ENCODE peak calls at places on chromosome 2, in four cellular contexts. Z, L, M and G are unnamed samples.

GRCh38 chr2:191724015-191724414 is 46.1 kb downstream of the NABP1 start:
- DNase-seq in Z (no peak), L (no peak), M (no peak), G (no peak)

GRCh38 chr2:59904145-59904544 is 649.3 kb downstream of the BCL11A start:
- DNase-seq in Z (no peak), L (no peak), M (no peak), G (no peak)

GRCh38 chr2:142858991-142859390 is 18.5 kb upstream of the KYNU start:
- DNase-seq in Z (no peak), L (no peak), M (no peak), G (no peak)

GRCh38 chr2:45652090-45653050 is 895 bp downstream of the PRKCE start:
- DNase-seq in Z (no peak), L (peak; percentile 57), M (peak; percentile 48), G (peak; percentile 81)

GRCh38 chr2:105410554-105410953 is 11.7 kb upstream of the FHL2 start:
- DNase-seq in Z (no peak), L (no peak), M (no peak), G (no peak)

GRCh38 chr2:54903736-54904554 is 146.3 kb downstream of the RTN4 start:
- DNase-seq in Z (peak; percentile 79), L (no peak), M (peak; percentile 18), G (peak; percentile 84)

GRCh38 chr2:44952806-44953685 is 11.5 kb downstream of the SIX3 start:
- DNase-seq in Z (no peak), L (no peak), M (no peak), G (peak; percentile 85)

GRCh38 chr2:190879474-190880373 is 897 bp upstream of the GLS start:
- DNase-seq in Z (no peak), L (no peak), M (no peak), G (peak; percentile 83)

GRCh38 chr2:69217333-69218080 is 169.5 kb downstream of the GFPT1 start:
- DNase-seq in Z (no peak), L (no peak), M (no peak), G (no peak)

GRCh38 chr2:214156971-214157370 is 253.9 kb upstream of the VWC2L start:
- DNase-seq in Z (no peak), L (no peak), M (no peak), G (no peak)

GRCh38 chr2:240964221-240964853 is 34.1 kb upstream of the SNED1 start:
- DNase-seq in Z (no peak), L (no peak), M (no peak), G (peak; percentile 82)

GRCh38 chr2:174259981-174260380 is 11.6 kb upstream of the OLA1 start:
- DNase-seq in Z (no peak), L (no peak), M (no peak), G (peak; percentile 17)

GRCh38 chr2:43070039-43070438 is 156.4 kb downstream of the ZFP36L2 start:
- DNase-seq in Z (no peak), L (no peak), M (peak; percentile 84), G (peak; percentile 69)

GRCh38 chr2:161141033-161141432 is 19.2 kb upstream of the TANK start:
- DNase-seq in Z (no peak), L (no peak), M (no peak), G (no peak)

GRCh38 chr2:218257390-218257981 is 3.3 kb upstream of the GPBAR1 start:
- DNase-seq in Z (peak; percentile 83), L (peak; percentile 76), M (no peak), G (peak; percentile 91)

GRCh38 chr2:128782411-128783192 is 463.9 kb upstream of the HS6ST1 start:
- DNase-seq in Z (no peak), L (peak; percentile 37), M (no peak), G (no peak)

GRCh38 chr2:195543902-195544894 is 112.8 kb upstream of the SLC39A10 start:
- DNase-seq in Z (no peak), L (no peak), M (no peak), G (peak; percentile 89)

DNA sequence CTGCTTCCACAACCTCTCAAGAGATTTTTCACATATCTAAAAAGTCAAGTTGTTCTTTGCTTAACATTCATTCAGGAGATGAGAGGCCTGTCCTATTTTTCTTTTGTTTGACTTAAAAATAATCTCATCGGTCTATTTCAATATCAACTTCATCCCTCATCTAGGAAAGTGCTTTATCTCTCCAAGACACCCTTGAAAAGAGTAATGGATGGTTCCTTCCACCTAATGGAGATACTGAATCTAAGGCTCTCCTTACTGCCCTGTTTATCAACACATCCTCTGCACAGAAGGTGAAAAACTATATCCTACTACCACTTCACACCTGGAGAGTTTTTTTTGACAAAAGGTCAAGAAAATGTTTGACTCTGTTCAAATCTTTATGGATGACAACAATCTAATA is 2.4 kb downstream of the NFE2L2 start:
- DNase-seq in Z (no peak), L (no peak), M (no peak), G (no peak)
- H3K4me1 ChIP-seq in Z (peaks cover 3% of the 10 kb centered on the region), L (peaks cover 56% of the 10 kb centered on the region), M (peaks cover 58% of the 10 kb centered on the region), G (peaks cover 40% of the 10 kb centered on the region)

DNA sequence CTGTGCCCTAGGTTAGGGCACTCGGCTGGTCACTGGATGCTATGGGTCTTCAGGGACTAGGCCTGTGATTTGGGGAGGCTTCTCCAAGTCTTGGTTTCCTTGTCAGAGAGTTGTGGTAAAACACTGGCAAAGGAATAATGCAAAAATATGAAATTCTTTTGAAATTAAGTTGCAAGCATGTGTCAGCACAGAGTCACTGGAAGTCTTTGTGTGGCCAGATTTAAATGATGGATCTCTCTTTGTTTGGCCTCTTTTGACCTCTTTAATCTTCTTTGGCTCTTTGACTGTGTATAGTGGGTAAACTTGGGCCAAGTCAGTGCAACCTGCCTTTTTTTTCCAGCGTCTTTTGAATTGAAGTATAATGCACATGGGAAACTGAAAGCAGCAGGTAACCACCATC is 12.1 kb downstream of the HK2 start:
- DNase-seq in Z (no peak), L (no peak), M (no peak), G (no peak)
- H3K4me1 ChIP-seq in Z (peaks cover 49% of the 10 kb centered on the region), L (peaks cover 98% of the 10 kb centered on the region), M (peaks cover 7% of the 10 kb centered on the region), G (peaks cover 69% of the 10 kb centered on the region)

DNA sequence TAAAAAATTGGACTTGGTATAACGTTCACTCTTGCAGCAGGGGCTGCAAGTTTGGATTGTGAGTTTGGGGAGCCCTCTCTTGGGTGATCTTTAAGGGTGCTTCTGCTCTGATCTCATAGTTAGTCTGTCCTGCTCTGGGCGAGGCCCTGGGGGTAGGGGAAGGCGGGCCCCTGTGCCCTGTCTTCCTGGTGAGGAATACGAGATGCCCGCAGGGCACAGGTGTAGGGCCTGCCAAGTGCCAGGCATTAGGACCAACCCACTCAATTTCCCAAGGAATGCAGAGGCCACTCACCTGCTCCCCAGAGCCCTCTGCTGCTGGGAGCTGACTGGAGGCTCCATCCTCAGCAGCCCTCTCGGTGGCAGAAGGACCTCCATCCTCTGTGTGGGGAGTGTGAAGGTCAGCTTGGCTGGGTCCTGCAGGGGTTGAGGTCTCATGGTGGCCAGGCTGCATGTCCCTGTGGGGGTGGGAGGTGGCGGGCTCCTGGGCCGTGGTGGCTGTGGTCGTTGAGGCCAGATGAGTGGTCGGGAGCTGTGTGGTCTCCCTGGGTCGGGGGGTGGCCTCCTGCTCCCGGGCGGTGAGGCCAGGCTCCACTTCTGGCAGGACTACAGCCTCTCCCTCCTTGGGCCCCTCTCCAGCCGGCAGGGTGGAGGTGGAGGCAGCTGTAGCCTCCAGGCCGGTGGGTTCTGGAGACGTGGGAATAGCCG is 21.3 kb downstream of the SDC1 start:
- DNase-seq in Z (no peak), L (no peak), M (no peak), G (no peak)
- H3K4me1 ChIP-seq in Z (peaks cover 3% of the 10 kb centered on the region), L (no peaks in the 10 kb centered on the region), M (peaks cover 3% of the 10 kb centered on the region), G (peaks cover 3% of the 10 kb centered on the region)

DNA sequence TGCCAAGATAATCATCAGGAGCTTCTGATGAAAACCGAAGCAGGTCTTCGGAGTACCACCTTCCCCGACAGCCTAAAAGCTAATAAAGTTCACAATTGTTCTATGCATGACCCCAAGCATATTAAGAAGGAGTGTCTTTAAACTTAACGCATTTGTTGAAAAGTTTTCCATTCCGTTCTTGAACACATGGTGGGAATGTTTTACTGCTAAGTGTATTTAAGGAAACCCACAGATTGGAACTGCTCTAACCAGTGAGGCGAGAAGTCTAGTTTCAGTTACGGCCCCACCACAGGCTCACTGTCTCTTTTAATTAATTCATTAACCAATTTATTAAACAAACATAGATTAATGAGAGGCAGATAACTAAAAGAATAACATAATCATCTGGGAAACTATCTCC is 152.4 kb downstream of the ANKRD44 start:
- DNase-seq in Z (no peak), L (no peak), M (no peak), G (no peak)
- H3K4me1 ChIP-seq in Z (no peaks in the 10 kb centered on the region), L (peaks cover 50% of the 10 kb centered on the region), M (no peaks in the 10 kb centered on the region), G (peaks cover 27% of the 10 kb centered on the region)

DNA sequence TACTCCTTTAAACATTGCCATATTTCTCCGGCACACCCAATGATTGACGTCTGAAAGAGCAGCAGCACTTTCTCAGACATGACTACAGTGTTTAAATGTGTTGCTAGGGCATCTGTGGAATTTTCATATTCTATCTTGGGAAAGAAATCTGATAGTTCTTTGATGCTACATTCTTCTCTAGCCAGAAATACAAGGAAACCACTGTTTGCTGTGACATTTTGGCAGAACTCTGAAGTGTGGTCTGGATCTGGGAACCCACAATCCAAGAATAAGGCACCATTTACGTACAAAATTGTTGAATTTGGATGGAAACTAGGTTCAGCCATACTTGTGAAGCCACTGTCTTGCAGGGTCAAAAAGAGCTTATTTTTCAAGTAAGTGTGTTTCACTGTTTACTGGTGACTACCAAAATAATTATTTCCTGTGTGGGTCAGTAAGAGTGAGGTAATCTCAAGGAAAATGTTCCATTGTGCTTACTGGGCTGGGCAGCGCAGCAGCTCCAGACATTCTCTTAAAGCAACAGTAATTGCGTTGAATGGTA is 21.3 kb upstream of the CD28 start:
- DNase-seq in Z (peak; percentile 19), L (no peak), M (no peak), G (peak; percentile 85)
- H3K4me1 ChIP-seq in Z (no peaks in the 10 kb centered on the region), L (peaks cover 3% of the 10 kb centered on the region), M (peaks cover 15% of the 10 kb centered on the region), G (peaks cover 75% of the 10 kb centered on the region)